ENCODE peak calls at places on chromosomes 7 and 10, in six cellular contexts. U, T, N, I, J and P are unnamed samples.

GRCh38 chr7:18893156-18893555 is 224.3 kb downstream of the TWIST1 start:
- DNase-seq in U (no peak), T (no peak), N (no peak), I (no peak), J (no peak), P (no peak)

GRCh38 chr7:1028775-1029636 is 15.3 kb upstream of the GPR146 start:
- DNase-seq in U (peak), T (peak), N (peak), I (peak), J (peak), P (peak)

GRCh38 chr10:99966306-99966705 is 43.4 kb downstream of the DNMBP start:
- DNase-seq in U (no peak), T (no peak), N (peak), I (no peak), J (peak), P (no peak)

GRCh38 chr7:74525881-74526280 is 72.2 kb downstream of the GTF2IRD1 start:
- DNase-seq in U (no peak), T (peak), N (peak), I (no peak), J (no peak), P (no peak)

GRCh38 chr7:128021361-128021760 is 9.9 kb downstream of the LRRC4 start:
- DNase-seq in U (no peak), T (no peak), N (no peak), I (no peak), J (peak), P (no peak)

GRCh38 chr10:772227-772637 is 82.8 kb upstream of the DIP2C start:
- DNase-seq in U (no peak), T (no peak), N (no peak), I (no peak), J (no peak), P (no peak)

GRCh38 chr10:110755781-110756180 is 111.6 kb downstream of the RBM20 start:
- DNase-seq in U (no peak), T (no peak), N (no peak), I (no peak), J (no peak), P (no peak)

GRCh38 chr10:28796606-28797512 is 119.5 kb downstream of the BAMBI start:
- DNase-seq in U (no peak), T (no peak), N (no peak), I (no peak), J (peak), P (no peak)

GRCh38 chr10:93469454-93469853 is 12.7 kb downstream of the MYOF start:
- DNase-seq in U (no peak), T (no peak), N (no peak), I (no peak), J (no peak), P (no peak)

GRCh38 chr10:7388602-7389001 is 22.2 kb downstream of the SFMBT2 start:
- DNase-seq in U (no peak), T (no peak), N (no peak), I (no peak), J (no peak), P (no peak)